ENCODE peak calls at places on chromosomes 3 and 15, in four cellular contexts. One of them, this sample, is unnamed.
A peak's percentile ranks its signal among the peaks of the same experiment; 100 is the strongest.

GRCh38 chr15:58332676-58333400 is 99.0 kb upstream of the LIPC start:
- DNase-seq in HCT116: no peak
- DNase-seq in PC-3: peak; percentile 85
- DNase-seq in OCI-LY7: no peak
- DNase-seq in this sample: peak; percentile 77

GRCh38 chr3:117407317-117407716 is 697.7 kb downstream of the TUSC7 start:
- DNase-seq in HCT116: no peak
- DNase-seq in PC-3: peak; percentile 32
- DNase-seq in OCI-LY7: no peak
- DNase-seq in this sample: peak; percentile 30

GRCh38 chr3:141782386-141782932 is 19.3 kb downstream of the GRK7 start:
- DNase-seq in HCT116: peak; percentile 22
- DNase-seq in PC-3: peak; percentile 34
- DNase-seq in OCI-LY7: no peak
- DNase-seq in this sample: no peak

GRCh38 chr15:25508369-25509002 is 69.7 kb upstream of the UBE3A start:
- DNase-seq in HCT116: peak; percentile 1
- DNase-seq in PC-3: peak; percentile 42
- DNase-seq in OCI-LY7: peak; percentile 56
- DNase-seq in this sample: peak; percentile 72

GRCh38 chr15:41698779-41699178 is 38.6 kb downstream of the MGA start:
- DNase-seq in HCT116: no peak
- DNase-seq in PC-3: peak; percentile 89
- DNase-seq in OCI-LY7: no peak
- DNase-seq in this sample: peak; percentile 76

GRCh38 chr15:52673312-52673711 is 5.9 kb downstream of the ATOSA start:
- DNase-seq in HCT116: no peak
- DNase-seq in PC-3: peak; percentile 42
- DNase-seq in OCI-LY7: no peak
- DNase-seq in this sample: peak; percentile 7

GRCh38 chr3:187875868-187876267 is 130.6 kb upstream of the BCL6 start:
- DNase-seq in HCT116: no peak
- DNase-seq in PC-3: no peak
- DNase-seq in OCI-LY7: no peak
- DNase-seq in this sample: no peak

GRCh38 chr3:112101946-112102345 is 15.8 kb downstream of the C3orf52 start:
- DNase-seq in HCT116: no peak
- DNase-seq in PC-3: peak; percentile 89
- DNase-seq in OCI-LY7: no peak
- DNase-seq in this sample: peak; percentile 88

GRCh38 chr3:159929181-159929893 is 59.3 kb upstream of the IL12A start:
- DNase-seq in HCT116: no peak
- DNase-seq in PC-3: peak; percentile 81
- DNase-seq in OCI-LY7: no peak
- DNase-seq in this sample: peak; percentile 81

GRCh38 chr3:162217603-162218002 is 721.0 kb downstream of the OTOL1 start:
- DNase-seq in HCT116: no peak
- DNase-seq in PC-3: peak; percentile 15
- DNase-seq in OCI-LY7: no peak
- DNase-seq in this sample: peak; percentile 49

GRCh38 chr3:150469031-150469930 is 61.2 kb downstream of the TSC22D2 start:
- DNase-seq in HCT116: peak; percentile 68
- DNase-seq in PC-3: peak; percentile 98
- DNase-seq in OCI-LY7: no peak
- DNase-seq in this sample: peak; percentile 98

GRCh38 chr3:104388624-104389023 is 978.1 kb upstream of the ALCAM start:
- DNase-seq in HCT116: no peak
- DNase-seq in PC-3: peak; percentile 67
- DNase-seq in OCI-LY7: no peak
- DNase-seq in this sample: no peak

GRCh38 chr3:1082024-1082633 is 10.7 kb upstream of the CNTN6 start:
- DNase-seq in HCT116: no peak
- DNase-seq in PC-3: peak; percentile 38
- DNase-seq in OCI-LY7: peak; percentile 21
- DNase-seq in this sample: peak; percentile 75

GRCh38 chr3:123871946-123872345 is 12.2 kb downstream of the MYLK start:
- DNase-seq in HCT116: no peak
- DNase-seq in PC-3: peak; percentile 76
- DNase-seq in OCI-LY7: no peak
- DNase-seq in this sample: no peak

GRCh38 chr3:36729204-36730056 is 34.9 kb downstream of the DCLK3 start:
- DNase-seq in HCT116: peak; percentile 39
- DNase-seq in PC-3: peak; percentile 73
- DNase-seq in OCI-LY7: peak; percentile 55
- DNase-seq in this sample: peak; percentile 67

GRCh38 chr3:46314517-46314916 is 39.4 kb upstream of the CCR2 start:
- DNase-seq in HCT116: no peak
- DNase-seq in PC-3: no peak
- DNase-seq in OCI-LY7: no peak
- DNase-seq in this sample: no peak

GRCh38 chr15:26889298-26889898 is 22.5 kb downstream of the GABRA5 start:
- DNase-seq in HCT116: peak; percentile 62
- DNase-seq in PC-3: peak; percentile 83
- DNase-seq in OCI-LY7: peak; percentile 67
- DNase-seq in this sample: peak; percentile 53
- TF ChIP-seq EZH2phosphoT487 in HCT116: no peak
- TF ChIP-seq EZH2phosphoT487 in PC-3: no peak
- TF ChIP-seq EZH2phosphoT487 in OCI-LY7: no peak
- TF ChIP-seq EZH2phosphoT487 in this sample: no peak

DNA sequence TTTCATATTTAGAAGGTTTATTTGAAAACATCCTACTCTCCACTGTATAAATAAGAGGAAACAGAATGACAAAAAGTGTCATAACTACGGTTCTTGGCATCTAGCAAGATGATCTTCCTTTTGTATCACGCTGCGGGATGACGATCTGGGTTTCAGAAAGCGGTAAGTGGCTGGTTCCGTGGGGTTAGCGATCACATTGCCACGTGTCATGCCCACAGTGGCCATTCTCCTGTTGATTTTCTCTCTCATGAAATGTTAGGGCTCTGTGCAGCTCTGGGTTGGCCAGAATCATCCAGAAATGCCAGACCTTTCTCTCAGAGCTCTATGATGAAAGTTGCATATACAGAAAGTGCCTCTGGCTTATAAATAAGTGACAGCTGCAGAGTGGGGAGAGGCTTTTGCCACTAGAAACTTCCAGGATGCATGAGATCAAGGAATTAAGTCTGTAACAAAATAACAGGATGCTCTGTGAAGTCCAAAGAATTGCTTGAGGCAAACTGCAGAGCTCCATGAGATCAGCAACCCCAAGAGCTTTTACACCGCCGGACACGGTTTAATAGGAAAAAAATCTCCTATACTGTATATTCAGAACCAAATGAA is 71.6 kb downstream of the ABTB1 start:
- DNase-seq in HCT116: no peak
- DNase-seq in PC-3: no peak
- DNase-seq in OCI-LY7: no peak
- DNase-seq in this sample: no peak
- H3K27ac ChIP-seq in HCT116: no peak overlapping the region
- H3K27ac ChIP-seq in PC-3: no peak overlapping the region
- H3K27ac ChIP-seq in OCI-LY7: no peak overlapping the region
- H3K27ac ChIP-seq in this sample: no peak overlapping the region

GRCh38 chr15:74431116-74431515 is 2.6 kb downstream of the SEMA7A start:
- DNase-seq in HCT116: no peak
- DNase-seq in PC-3: no peak
- DNase-seq in OCI-LY7: no peak
- DNase-seq in this sample: no peak
- H3K4me3 ChIP-seq in HCT116: no peak overlapping the region
- H3K4me3 ChIP-seq in PC-3: peak overlapping the region; percentile 94
- H3K4me3 ChIP-seq in OCI-LY7: no peak overlapping the region
- H3K4me3 ChIP-seq in this sample: peak overlapping the region; percentile 100

GRCh38 chr3:189188466-189188865 is 16.7 kb downstream of the TPRG1 start:
- DNase-seq in HCT116: no peak
- DNase-seq in PC-3: peak; percentile 48
- DNase-seq in OCI-LY7: no peak
- DNase-seq in this sample: no peak

GRCh38 chr3:189184566-189184965 is 12.8 kb downstream of the TPRG1 start:
- DNase-seq in HCT116: no peak
- DNase-seq in PC-3: no peak
- DNase-seq in OCI-LY7: no peak
- DNase-seq in this sample: no peak

GRCh38 chr3:189186093-189186492 is 14.3 kb downstream of the TPRG1 start:
- DNase-seq in HCT116: no peak
- DNase-seq in PC-3: no peak
- DNase-seq in OCI-LY7: no peak
- DNase-seq in this sample: peak; percentile 54
- TF ChIP-seq EZH2phosphoT487 in HCT116: no peak
- TF ChIP-seq EZH2phosphoT487 in PC-3: no peak
- TF ChIP-seq EZH2phosphoT487 in OCI-LY7: no peak
- TF ChIP-seq EZH2phosphoT487 in this sample: no peak

This sample was measured in GM23248.